ENCODE peak calls at places on chromosomes 4 and X, in six cellular contexts. U, S, Z, O, G and C are unnamed samples.
A peak's percentile ranks its signal among the peaks of the same experiment; 100 is the strongest.

GRCh38 chr4:78481180-78481579 is 70.4 kb upstream of the ANXA3 start:
- DNase-seq in O (no peak), S (no peak), U (no peak), Z (peak; percentile 48), G (no peak), C (peak; percentile 7)

GRCh38 chrX:143664302-143664701 is 28.4 kb upstream of the SLITRK4 start:
- DNase-seq in G (no peak), O (no peak), S (no peak), U (no peak), Z (peak; percentile 1), C (no peak)

GRCh38 chrX:80578518-80579105 is 158.4 kb downstream of the TENT5D start:
- DNase-seq in Z (no peak), O (no peak), S (no peak), G (no peak), U (no peak), C (no peak)

GRCh38 chrX:131402124-131402811 is 113.2 kb upstream of the IGSF1 start:
- DNase-seq in O (no peak), S (no peak), U (no peak), Z (no peak), G (no peak), C (no peak)

GRCh38 chr4:161929966-161930365 is 233.8 kb downstream of the FSTL5 start:
- DNase-seq in U (no peak), G (no peak), Z (no peak), O (no peak), S (no peak), C (no peak)

GRCh38 chr4:104491826-104492771 is 2.6 kb downstream of the CXXC4 start:
- DNase-seq in G (no peak), Z (no peak), S (no peak), U (no peak), O (no peak), C (no peak)

GRCh38 chr4:82017680-82018079 is 356.1 kb downstream of the HNRNPD start:
- DNase-seq in S (no peak), Z (peak; percentile 7), U (no peak), O (no peak), G (no peak), C (no peak)

GRCh38 chr4:87232241-87232640 is 11.8 kb upstream of the KLHL8 start:
- DNase-seq in Z (no peak), S (no peak), U (no peak), O (no peak), G (no peak), C (no peak)

GRCh38 chrX:131650637-131651410 is 107.0 kb downstream of the OR13H1 start:
- DNase-seq in G (no peak), O (no peak), Z (no peak), U (no peak), S (no peak), C (no peak)

GRCh38 chr4:36213956-36214355 is 30.4 kb downstream of the ARAP2 start:
- DNase-seq in S (no peak), U (no peak), Z (no peak), G (no peak), O (no peak), C (no peak)

GRCh38 chr4:10461091-10461849 is 4.0 kb upstream of the ZNF518B start:
- DNase-seq in S (peak; percentile 82), Z (no peak), U (peak; percentile 54), O (peak; percentile 31), G (peak; percentile 14), C (no peak)

GRCh38 chrX:107766470-107767140 is 9.0 kb downstream of the TSC22D3 start:
- DNase-seq in Z (no peak), G (peak; percentile 71), S (no peak), O (peak; percentile 64), U (peak; percentile 53), C (no peak)

GRCh38 chr4:60605651-60606354 is 594.3 kb upstream of the ADGRL3 start:
- DNase-seq in U (no peak), S (no peak), Z (peak; percentile 53), G (no peak), O (no peak), C (no peak)

DNA sequence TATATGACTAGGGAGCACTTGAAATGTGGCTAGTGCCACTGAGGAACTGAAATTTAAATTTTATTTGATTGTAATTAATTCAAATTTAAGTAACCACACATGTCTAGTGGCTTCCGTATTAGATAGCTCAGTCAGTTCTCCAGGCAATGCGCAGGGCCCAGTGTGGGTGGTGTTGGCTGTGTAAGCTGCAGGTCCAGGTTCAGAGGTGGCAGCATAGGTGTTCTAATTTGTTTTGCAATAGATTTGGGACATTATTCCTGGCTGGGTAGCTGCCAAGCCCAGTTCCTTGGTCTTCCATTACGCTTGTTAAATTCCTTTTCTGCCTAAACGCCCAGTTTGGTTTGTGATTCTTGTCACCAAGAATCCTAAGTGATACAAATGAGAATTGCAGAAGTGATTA is 79.5 kb downstream of the FAM184B start:
- DNase-seq in Z (no peak), U (no peak), S (no peak), O (no peak), G (no peak), C (no peak)
- TF ChIP-seq CTCF in Z (no peak), U (no peak), S (no peak), O (no peak), G (no peak), C (no peak)

DNA sequence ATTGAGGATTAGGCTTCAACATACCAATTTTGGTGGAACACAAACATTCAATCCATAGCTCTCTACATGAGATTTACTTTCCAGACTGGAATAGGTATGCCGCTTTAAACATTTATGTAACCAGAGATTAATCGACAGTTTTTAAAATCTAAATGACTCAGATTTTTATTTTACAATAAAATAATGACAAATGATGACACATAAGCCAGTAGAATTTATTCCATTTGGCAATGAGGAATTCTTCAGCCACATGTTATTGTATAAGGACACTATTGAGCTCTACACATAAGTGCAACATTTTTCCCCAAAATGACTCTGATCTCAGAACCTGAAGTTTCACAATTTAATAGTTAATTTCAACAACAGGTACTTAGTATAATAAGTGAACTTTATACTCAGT is 227.0 kb upstream of the PRPS2 start:
- DNase-seq in S (no peak), G (no peak), O (no peak), U (no peak), Z (no peak), C (no peak)
- H3K27ac ChIP-seq in S (no peak overlapping the region), G (no peak overlapping the region), O (no peak overlapping the region), U (no peak overlapping the region), Z (no peak overlapping the region), C (no peak overlapping the region)

GRCh38 chr4:2714918-2715317 is 41.2 kb downstream of the TNIP2 start:
- DNase-seq in O (no peak), Z (no peak), G (no peak), S (no peak), U (no peak), C (no peak)

GRCh38 chr4:2714071-2714770 is 41.9 kb downstream of the TNIP2 start:
- DNase-seq in G (no peak), O (no peak), Z (peak; percentile 87), U (peak; percentile 26), S (no peak), C (no peak)

GRCh38 chr4:2713337-2713736 is 42.8 kb downstream of the TNIP2 start:
- DNase-seq in O (no peak), Z (no peak), G (no peak), U (no peak), S (no peak), C (no peak)

GRCh38 chr4:2715426-2715825 is 40.7 kb downstream of the TNIP2 start:
- DNase-seq in G (no peak), Z (no peak), O (no peak), U (no peak), S (no peak), C (no peak)

GRCh38 chr4:2712261-2712842 is 43.8 kb downstream of the TNIP2 start:
- DNase-seq in G (no peak), U (no peak), O (no peak), Z (no peak), S (no peak), C (no peak)
- TF ChIP-seq CTCF in G (no peak), U (peak; percentile 18), O (no peak), Z (peak; percentile 63), S (no peak), C (peak; percentile 32)

GRCh38 chr4:148054275-148054674 is 322.4 kb downstream of the ARHGAP10 start:
- DNase-seq in S (no peak), Z (peak; percentile 9), O (no peak), U (no peak), G (no peak), C (no peak)
- H3K27ac ChIP-seq in S (no peak overlapping the region), Z (no peak overlapping the region), O (no peak overlapping the region), U (peak overlapping the region; percentile 90), G (no peak overlapping the region), C (no peak overlapping the region)

GRCh38 chrX:48770296-48770695 is 8.7 kb downstream of the GLOD5 start:
- DNase-seq in G (no peak), S (no peak), U (no peak), O (no peak), Z (no peak), C (no peak)

GRCh38 chrX:48772602-48773001 is 11.1 kb downstream of the GLOD5 start:
- DNase-seq in U (no peak), Z (no peak), S (no peak), G (no peak), O (no peak), C (no peak)

DNA sequence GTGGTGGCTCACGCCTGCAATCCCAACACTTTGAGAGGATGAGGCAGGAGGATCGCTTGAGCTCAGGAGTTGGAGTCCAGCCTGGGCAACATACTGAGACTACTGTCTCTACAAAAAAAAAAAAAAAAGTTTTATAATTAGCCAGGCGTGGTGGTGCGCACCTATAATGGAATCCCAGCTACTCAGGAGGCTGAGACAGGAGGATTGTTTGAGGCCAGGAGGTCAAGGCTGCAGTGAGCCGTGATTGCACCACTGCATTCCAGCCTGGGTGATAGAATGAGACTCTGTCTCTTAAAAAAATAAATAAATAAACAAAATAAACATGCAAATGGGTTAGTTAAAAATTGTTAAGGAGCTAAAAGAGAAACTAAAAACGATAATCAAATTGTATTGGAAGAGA is 7.7 kb downstream of the GLOD5 start:
- DNase-seq in O (no peak), S (no peak), Z (no peak), G (no peak), U (no peak), C (no peak)
- TF ChIP-seq CTCF in O (no peak), S (no peak), Z (no peak), G (no peak), U (no peak), C (no peak)

DNA sequence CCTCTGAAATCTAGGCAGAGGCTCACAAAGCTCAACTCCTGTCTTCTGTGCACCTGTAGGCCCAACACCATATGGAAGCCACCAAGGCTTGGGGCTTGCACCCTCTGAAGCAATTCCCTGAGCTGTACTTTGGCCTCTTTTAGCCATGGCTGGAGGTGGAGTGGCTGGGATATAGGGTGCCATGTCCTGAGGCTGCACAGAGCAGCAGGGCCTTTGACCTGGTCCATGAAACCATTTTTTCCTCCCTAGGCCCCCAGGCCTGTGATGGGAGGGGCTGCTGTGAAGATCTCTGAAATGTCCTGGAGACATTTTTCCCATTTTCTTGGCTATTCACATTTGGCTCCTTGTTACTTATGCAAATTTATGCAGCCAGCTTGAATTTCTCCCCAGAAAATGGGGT is 20.9 kb upstream of the COL25A1 start:
- DNase-seq in O (no peak), U (no peak), G (no peak), Z (no peak), S (no peak), C (no peak)
- H3K27ac ChIP-seq in O (no peak overlapping the region), U (no peak overlapping the region), G (no peak overlapping the region), Z (no peak overlapping the region), S (no peak overlapping the region), C (no peak overlapping the region)